ENCODE peak calls at places on chromosomes 16 and 17, in seven cellular contexts. J is stimulated activated naive CD8-positive, alpha-beta T cell treated with anti-CD3 and anti-CD28 coated beads, Interleukin-15, Interleukin-2, amounts not matched to agents 100 U/mL and 50 U/mL, for 24 hours; S is psoas muscle; D is CD8-positive, alpha-beta T cell; H is upper lobe of left lung; Z is pancreas; F is gastroesophageal sphincter. O is an unnamed sample.

GRCh38 chr17:64688481-64688880 is 26.4 kb upstream of the SMURF2 start:
- ATAC-seq in J (no peak), S (no peak), D (no peak), H (no peak), Z (no peak), F (no peak), O (no peak)

GRCh38 chr16:57876210-57876609 is 73.9 kb upstream of the KIFC3 start:
- ATAC-seq in J (no peak), S (no peak), D (no peak), H (no peak), Z (no peak), F (no peak), O (no peak)

GRCh38 chr16:369866-370436 is 387 bp downstream of the MRPL28 start:
- ATAC-seq in J (no peak), S (peak), D (no peak), H (no peak), Z (peak), F (no peak), O (peak)

GRCh38 chr16:75462804-75463203 is 1.7 kb downstream of the TMEM170A start:
- ATAC-seq in J (peak), S (no peak), D (peak), H (no peak), Z (no peak), F (no peak), O (no peak)

GRCh38 chr17:44916781-44917241 is 1.5 kb upstream of the GFAP start:
- ATAC-seq in J (no peak), S (no peak), D (no peak), H (no peak), Z (peak), F (peak), O (peak)

GRCh38 chr17:48567646-48568354 is 10.3 kb downstream of the HOXB4 start:
- ATAC-seq in J (no peak), S (no peak), D (no peak), H (no peak), Z (no peak), F (no peak), O (no peak)

GRCh38 chr17:3469529-3469928 is 2.1 kb downstream of the SPATA22 start:
- ATAC-seq in J (no peak), S (no peak), D (no peak), H (no peak), Z (no peak), F (no peak), O (no peak)

GRCh38 chr17:51540151-51540550 is 279.8 kb downstream of the UTP18 start:
- ATAC-seq in J (no peak), S (no peak), D (no peak), H (no peak), Z (no peak), F (no peak), O (no peak)

GRCh38 chr17:41912925-41913324 is 5.8 kb downstream of the ACLY start:
- ATAC-seq in J (no peak), S (no peak), D (no peak), H (no peak), Z (no peak), F (no peak), O (no peak)

GRCh38 chr16:30369938-30370443 is 303 bp downstream of the TBC1D10B start:
- ATAC-seq in J (peak), S (no peak), D (peak), H (no peak), Z (no peak), F (peak), O (no peak)

GRCh38 chr17:77207689-77208216 is 67.0 kb downstream of the SEC14L1 start:
- ATAC-seq in J (no peak), S (peak), D (no peak), H (no peak), Z (no peak), F (no peak), O (no peak)

GRCh38 chr16:3121843-3122467 is 9.6 kb downstream of the ZNF205 start:
- ATAC-seq in J (no peak), S (no peak), D (no peak), H (no peak), Z (no peak), F (no peak), O (no peak)

GRCh38 chr17:47781397-47781796 is 40.2 kb downstream of the OSBPL7 start:
- ATAC-seq in J (no peak), S (no peak), D (no peak), H (no peak), Z (no peak), F (no peak), O (no peak)

GRCh38 chr17:29451338-29451737 is 61.2 kb downstream of the TAOK1 start:
- ATAC-seq in J (no peak), S (peak), D (no peak), H (no peak), Z (no peak), F (no peak), O (no peak)

GRCh38 chr17:66567234-66568170 is 265.1 kb downstream of the PRKCA start:
- ATAC-seq in J (peak), S (peak), D (peak), H (peak), Z (peak), F (peak), O (peak)

GRCh38 chr17:75110307-75110937 is 653 bp downstream of the ARMC7 start:
- ATAC-seq in J (no peak), S (peak), D (no peak), H (no peak), Z (peak), F (no peak), O (peak)

GRCh38 chr17:47872651-47873161 is 21.7 kb upstream of the SP6 start:
- ATAC-seq in J (no peak), S (no peak), D (no peak), H (no peak), Z (no peak), F (no peak), O (no peak)

GRCh38 chr17:49687878-49688491 is 10.1 kb upstream of the SPOP start:
- ATAC-seq in J (peak), S (no peak), D (peak), H (peak), Z (peak), F (no peak), O (no peak)

GRCh38 chr17:57905875-57906455 is 49.2 kb downstream of the CUEDC1 start:
- ATAC-seq in J (no peak), S (no peak), D (no peak), H (no peak), Z (no peak), F (no peak), O (no peak)

GRCh38 chr16:20409398-20410152 is at the start of gene ACSM5:
- ATAC-seq in J (no peak), S (peak), D (no peak), H (no peak), Z (peak), F (peak), O (no peak)

GRCh38 chr17:14057591-14057990 is 11.7 kb upstream of the COX10 start:
- ATAC-seq in J (no peak), S (no peak), D (no peak), H (no peak), Z (no peak), F (no peak), O (no peak)

GRCh38 chr16:72833491-72833890 is 214.4 kb downstream of the ZFHX3 start:
- ATAC-seq in J (no peak), S (peak), D (no peak), H (no peak), Z (no peak), F (no peak), O (no peak)

GRCh38 chr16:16171332-16171919 is 51.9 kb downstream of the ABCC6 start:
- ATAC-seq in J (no peak), S (no peak), D (no peak), H (no peak), Z (no peak), F (no peak), O (no peak)

GRCh38 chr16:80972611-80973010 is 34.1 kb downstream of the CMC2 start:
- ATAC-seq in J (no peak), S (no peak), D (no peak), H (no peak), Z (no peak), F (no peak), O (no peak)

GRCh38 chr16:25143898-25144297 is 32.4 kb downstream of the LCMT1 start:
- ATAC-seq in J (no peak), S (no peak), D (no peak), H (no peak), Z (peak), F (no peak), O (no peak)

GRCh38 chr17:40663252-40663651 is 1.7 kb downstream of the KRT222 start:
- ATAC-seq in J (no peak), S (no peak), D (no peak), H (no peak), Z (no peak), F (no peak), O (no peak)

GRCh38 chr16:14436410-14436955 is 193.6 kb downstream of the PARN start:
- ATAC-seq in J (peak), S (peak), D (peak), H (no peak), Z (no peak), F (no peak), O (no peak)

GRCh38 chr17:59287452-59287851 is 44.0 kb upstream of the YPEL2 start:
- ATAC-seq in J (no peak), S (no peak), D (no peak), H (no peak), Z (no peak), F (peak), O (no peak)

GRCh38 chr17:79721993-79722671 is 8.6 kb upstream of the ENPP7 start:
- ATAC-seq in J (no peak), S (no peak), D (no peak), H (no peak), Z (peak), F (no peak), O (peak)

GRCh38 chr16:11582157-11582814 is 4.4 kb downstream of the LITAF start:
- ATAC-seq in J (peak), S (no peak), D (no peak), H (no peak), Z (no peak), F (no peak), O (no peak)

GRCh38 chr17:55413825-55414489 is 7.7 kb downstream of the MMD start:
- ATAC-seq in J (peak), S (no peak), D (peak), H (no peak), Z (no peak), F (no peak), O (no peak)

GRCh38 chr17:74520790-74521480 is 10.3 kb downstream of the CD300LB start:
- ATAC-seq in J (no peak), S (peak), D (no peak), H (no peak), Z (no peak), F (peak), O (no peak)

GRCh38 chr16:70679653-70680494 is 6.0 kb downstream of the MTSS2 start:
- ATAC-seq in J (peak), S (peak), D (peak), H (no peak), Z (peak), F (peak), O (no peak)

GRCh38 chr17:1890758-1891450 is 61.1 kb downstream of the RPA1 start:
- ATAC-seq in J (peak), S (no peak), D (peak), H (no peak), Z (no peak), F (no peak), O (no peak)

GRCh38 chr16:11181889-11182279 is 74.1 kb downstream of the SOCS1 start:
- ATAC-seq in J (peak), S (no peak), D (no peak), H (no peak), Z (no peak), F (peak), O (peak)

GRCh38 chr17:75475851-75476250 is 19.4 kb downstream of the TMEM94 start:
- ATAC-seq in J (no peak), S (peak), D (no peak), H (no peak), Z (no peak), F (no peak), O (no peak)